ENCODE peak calls at places on chromosomes 6 and 20, in seven cellular contexts. A is left lung; G is lower lobe of right lung; Q is GM23338; J is CD8-positive, alpha-beta T cell; C is RWPE2; V is heart left ventricle. O is an unnamed sample.
A peak's percentile ranks its signal among the peaks of the same experiment; 100 is the strongest.

GRCh38 chr6:28884423-28885148 is 39.2 kb downstream of the TRIM27 start:
- ATAC-seq in A (no peak), G (peak; percentile 40), Q (peak; percentile 36), J (peak; percentile 83), C (peak; percentile 66), V (no peak), O (no peak)

GRCh38 chr6:142318714-142319113 is 16.9 kb downstream of the ADGRG6 start:
- ATAC-seq in A (no peak), G (no peak), Q (no peak), J (no peak), C (no peak), V (no peak), O (no peak)

GRCh38 chr6:34319471-34319885 is 70.7 kb upstream of the SMIM29 start:
- ATAC-seq in A (no peak), G (no peak), Q (no peak), J (no peak), C (peak; percentile 21), V (no peak), O (no peak)

GRCh38 chr6:122589115-122589514 is 21.1 kb upstream of the PKIB start:
- ATAC-seq in A (no peak), G (no peak), Q (no peak), J (no peak), C (no peak), V (no peak), O (no peak)

GRCh38 chr20:57128051-57128757 is 138.2 kb downstream of the BMP7 start:
- ATAC-seq in A (no peak), G (no peak), Q (no peak), J (no peak), C (no peak), V (peak; percentile 81), O (no peak)

GRCh38 chr6:129432738-129433137 is 277.2 kb downstream of the ARHGAP18 start:
- ATAC-seq in A (no peak), G (no peak), Q (no peak), J (no peak), C (peak; percentile 50), V (peak; percentile 4), O (no peak)

GRCh38 chr6:129647044-129647443 is 62.9 kb downstream of the ARHGAP18 start:
- ATAC-seq in A (no peak), G (no peak), Q (no peak), J (no peak), C (no peak), V (no peak), O (no peak)

GRCh38 chr20:25236450-25237304 is 11.2 kb upstream of the PYGB start:
- ATAC-seq in A (no peak), G (no peak), Q (peak; percentile 60), J (no peak), C (no peak), V (no peak), O (no peak)

GRCh38 chr6:42212442-42212841 is 5.2 kb downstream of the MRPS10 start:
- ATAC-seq in A (no peak), G (no peak), Q (no peak), J (no peak), C (peak; percentile 49), V (no peak), O (no peak)

GRCh38 chr20:44407402-44408184 is 52.1 kb downstream of the HNF4A start:
- ATAC-seq in A (peak; percentile 70), G (peak; percentile 32), Q (no peak), J (no peak), C (peak; percentile 95), V (no peak), O (no peak)

GRCh38 chr6:19836799-19837510 is at the start of gene ID4:
- ATAC-seq in A (peak; percentile 87), G (peak; percentile 85), Q (peak; percentile 80), J (no peak), C (no peak), V (peak; percentile 97), O (peak; percentile 95)

GRCh38 chr20:4555188-4555893 is 166.4 kb upstream of the PRND start:
- ATAC-seq in A (no peak), G (no peak), Q (no peak), J (no peak), C (peak; percentile 86), V (no peak), O (no peak)

GRCh38 chr6:53530346-53530745 is 14.6 kb downstream of the GCLC start:
- ATAC-seq in A (no peak), G (no peak), Q (peak; percentile 70), J (no peak), C (peak; percentile 73), V (peak; percentile 90), O (peak; percentile 14)

GRCh38 chr20:44585042-44585968 is 2.9 kb downstream of the PKIG start:
- ATAC-seq in A (no peak), G (no peak), Q (peak; percentile 72), J (no peak), C (no peak), V (no peak), O (no peak)

GRCh38 chr20:29297411-29298270 is 1959.8 kb upstream of the DEFB115 start:
- ATAC-seq in A (no peak), G (no peak), Q (no peak), J (no peak), C (peak; percentile 14), V (no peak), O (peak; percentile 38)

GRCh38 chr20:51204051-51204450 is 181.1 kb upstream of the KCNG1 start:
- ATAC-seq in A (no peak), G (no peak), Q (no peak), J (no peak), C (no peak), V (no peak), O (no peak)

GRCh38 chr20:17611540-17612286 is 41.8 kb downstream of the DSTN start:
- ATAC-seq in A (peak; percentile 8), G (peak; percentile 20), Q (peak; percentile 26), J (no peak), C (peak; percentile 8), V (peak; percentile 4), O (peak; percentile 4)

GRCh38 chr20:17611290-17611539 is 41.3 kb downstream of the DSTN start:
- ATAC-seq in A (peak; percentile 54), G (peak; percentile 54), Q (peak; percentile 65), J (no peak), C (peak; percentile 68), V (peak; percentile 19), O (peak; percentile 11)

GRCh38 chr20:17610566-17611289 is 40.9 kb downstream of the DSTN start:
- ATAC-seq in A (peak; percentile 1), G (peak; percentile 0), Q (no peak), J (peak; percentile 78), C (peak; percentile 13), V (peak; percentile 9), O (peak; percentile 5)

GRCh38 chr20:17608701-17609497 is 39.0 kb downstream of the DSTN start:
- ATAC-seq in A (no peak), G (no peak), Q (no peak), J (no peak), C (no peak), V (no peak), O (no peak)

DNA sequence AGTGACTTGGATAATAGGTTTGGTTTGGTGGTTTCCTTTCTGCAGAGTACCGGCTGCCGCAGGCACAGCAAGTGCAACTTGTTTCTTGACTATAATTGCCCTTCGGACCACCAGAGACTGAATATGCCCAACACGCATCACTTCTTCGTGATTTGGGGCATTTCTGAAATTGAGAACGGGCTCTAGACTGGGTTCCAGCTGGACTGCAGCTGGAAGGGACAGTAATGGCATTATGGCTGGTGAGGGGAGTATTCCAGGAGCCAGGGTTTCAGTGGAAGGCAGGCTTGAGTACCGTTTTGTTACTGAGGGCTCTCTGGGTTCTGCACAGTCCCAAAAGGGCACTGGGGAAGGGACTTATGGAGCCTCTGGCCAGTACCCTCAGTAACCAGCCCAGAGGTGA is 40.1 kb downstream of the DSTN start:
- ATAC-seq in A (no peak), G (no peak), Q (no peak), J (no peak), C (no peak), V (no peak), O (no peak)
- H3K4me1 ChIP-seq in A (peaks cover 36% of the 10 kb centered on the region), G (peaks cover 57% of the 10 kb centered on the region), Q (peaks cover 3% of the 10 kb centered on the region), J (peaks cover 41% of the 10 kb centered on the region), C (peaks cover 4% of the 10 kb centered on the region), V (peaks cover 10% of the 10 kb centered on the region), O (peaks cover 49% of the 10 kb centered on the region)

GRCh38 chr6:104428201-104428600 is 431.5 kb downstream of the HACE1 start:
- ATAC-seq in A (no peak), G (no peak), Q (no peak), J (no peak), C (no peak), V (no peak), O (no peak)
- TF ChIP-seq CTCF in A (no peak), G (no peak), Q (no peak), J (no peak), C (no peak), V (no peak), O (no peak)

DNA sequence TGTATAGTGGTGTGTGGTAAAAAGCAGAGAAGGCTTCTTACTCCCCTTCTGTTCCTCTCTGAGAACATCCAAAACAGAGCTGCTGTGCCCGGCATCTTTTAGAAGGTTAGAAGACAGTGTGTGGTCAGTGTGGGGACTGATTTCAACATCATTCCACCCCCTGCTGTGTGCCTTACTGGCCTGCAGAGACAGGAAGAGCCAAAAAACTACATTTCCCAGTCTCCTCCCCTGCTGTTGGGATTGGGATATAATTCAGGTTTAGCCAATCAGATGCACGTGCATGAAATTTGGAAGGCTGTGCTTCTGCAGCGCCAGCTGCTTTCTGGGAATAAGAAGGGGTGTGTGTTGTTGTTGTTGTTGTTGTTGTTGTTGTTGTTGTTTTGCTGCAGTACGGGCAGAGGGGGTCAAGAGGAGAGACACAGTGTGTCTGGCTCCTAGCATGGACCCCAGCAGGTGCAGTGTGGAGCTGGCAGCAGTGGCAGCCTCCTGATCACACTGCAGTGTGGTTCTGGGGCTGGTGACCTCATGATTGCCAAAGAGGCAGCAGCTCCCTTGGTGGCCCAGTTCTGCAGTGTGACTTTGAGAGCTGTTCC is 74.7 kb downstream of the MRPL14 start:
- ATAC-seq in A (peak; percentile 22), G (peak; percentile 28), Q (peak; percentile 73), J (no peak), C (no peak), V (peak; percentile 41), O (peak; percentile 81)
- H3K4me1 ChIP-seq in A (peaks cover 35% of the 10 kb centered on the region), G (peaks cover 27% of the 10 kb centered on the region), Q (no peaks in the 10 kb centered on the region), J (no peaks in the 10 kb centered on the region), C (peaks cover 65% of the 10 kb centered on the region), V (no peaks in the 10 kb centered on the region), O (no peaks in the 10 kb centered on the region)

GRCh38 chr6:167475947-167476346 is 151.1 kb downstream of the TTLL2 start:
- ATAC-seq in A (no peak), G (no peak), Q (peak; percentile 73), J (no peak), C (no peak), V (no peak), O (no peak)

GRCh38 chr6:167472876-167473275 is 148.0 kb downstream of the TTLL2 start:
- ATAC-seq in A (no peak), G (no peak), Q (no peak), J (no peak), C (no peak), V (no peak), O (no peak)

GRCh38 chr6:167476844-167477595 is 152.1 kb downstream of the TTLL2 start:
- ATAC-seq in A (no peak), G (no peak), Q (no peak), J (no peak), C (no peak), V (no peak), O (no peak)

GRCh38 chr6:167474171-167474570 is 149.3 kb downstream of the TTLL2 start:
- ATAC-seq in A (no peak), G (no peak), Q (no peak), J (no peak), C (no peak), V (no peak), O (no peak)

DNA sequence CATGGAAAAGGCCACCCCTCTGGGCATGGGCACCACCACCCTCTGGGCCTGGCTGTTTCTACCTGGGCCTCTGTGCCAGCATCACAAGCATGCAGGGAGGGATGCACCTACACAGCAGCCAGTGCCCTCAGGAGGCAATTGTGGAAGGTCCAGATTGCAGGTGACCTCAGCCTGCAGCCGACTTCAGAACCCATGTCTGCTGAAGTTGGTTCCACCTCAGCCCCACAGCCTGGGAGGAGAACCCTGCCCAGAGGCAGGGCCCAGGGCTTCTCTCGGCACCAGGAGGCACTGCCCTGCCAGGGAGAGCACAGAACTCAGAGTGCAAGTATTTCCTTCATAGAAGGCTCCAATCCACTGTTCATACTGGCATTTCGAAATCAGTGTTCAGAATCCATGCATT is 149.8 kb downstream of the TTLL2 start:
- ATAC-seq in A (no peak), G (no peak), Q (no peak), J (no peak), C (no peak), V (no peak), O (no peak)
- TF ChIP-seq CTCF in A (no peak), G (no peak), Q (no peak), J (no peak), C (no peak), V (no peak), O (no peak)